ENCODE peak calls at places on chromosomes 4 and X, in eight cellular contexts. One of them, this sample, is unnamed.

GRCh38 chr4:53012738-53013137 is 150.6 kb downstream of the RASL11B start:
- DNase-seq in tibial artery: no peak
- DNase-seq in uterus: no peak
- DNase-seq in right lobe of liver: no peak
- DNase-seq in kidney: no peak
- DNase-seq in brain microvascular endothelial cell: no peak
- DNase-seq in CD8-positive, alpha-beta T cell: no peak
- DNase-seq in colonic mucosa: no peak
- DNase-seq in this sample: no peak

GRCh38 chrX:154036513-154036912 is 16.8 kb upstream of the IRAK1 start:
- DNase-seq in kidney: no peak
- DNase-seq in tibial artery: no peak
- DNase-seq in CD8-positive, alpha-beta T cell: no peak
- DNase-seq in brain microvascular endothelial cell: no peak
- DNase-seq in colonic mucosa: no peak
- DNase-seq in uterus: no peak
- DNase-seq in right lobe of liver: no peak
- DNase-seq in this sample: no peak

GRCh38 chrX:111886678-111887077 is 10.7 kb downstream of the TRPC5OS start:
- DNase-seq in colonic mucosa: no peak
- DNase-seq in uterus: no peak
- DNase-seq in right lobe of liver: no peak
- DNase-seq in kidney: no peak
- DNase-seq in brain microvascular endothelial cell: no peak
- DNase-seq in CD8-positive, alpha-beta T cell: no peak
- DNase-seq in tibial artery: no peak
- DNase-seq in this sample: no peak

GRCh38 chrX:38233891-38234807 is 13.5 kb upstream of the SRPX start:
- DNase-seq in right lobe of liver: no peak
- DNase-seq in CD8-positive, alpha-beta T cell: no peak
- DNase-seq in colonic mucosa: no peak
- DNase-seq in uterus: peak; percentile 34
- DNase-seq in kidney: no peak
- DNase-seq in brain microvascular endothelial cell: peak; percentile 44
- DNase-seq in tibial artery: peak; percentile 41
- DNase-seq in this sample: no peak

GRCh38 chr4:71126719-71127118 is 133.3 kb downstream of the DCK start:
- DNase-seq in kidney: no peak
- DNase-seq in right lobe of liver: no peak
- DNase-seq in CD8-positive, alpha-beta T cell: no peak
- DNase-seq in uterus: no peak
- DNase-seq in colonic mucosa: no peak
- DNase-seq in brain microvascular endothelial cell: peak; percentile 94
- DNase-seq in tibial artery: no peak
- DNase-seq in this sample: no peak

GRCh38 chr4:26372525-26373172 is 51.8 kb downstream of the RBPJ start:
- DNase-seq in colonic mucosa: peak; percentile 33
- DNase-seq in right lobe of liver: no peak
- DNase-seq in brain microvascular endothelial cell: peak; percentile 63
- DNase-seq in tibial artery: no peak
- DNase-seq in uterus: no peak
- DNase-seq in kidney: no peak
- DNase-seq in CD8-positive, alpha-beta T cell: peak; percentile 26
- DNase-seq in this sample: no peak

GRCh38 chr4:130524057-130524456 is 1428.1 kb downstream of the C4orf33 start:
- DNase-seq in tibial artery: no peak
- DNase-seq in brain microvascular endothelial cell: no peak
- DNase-seq in CD8-positive, alpha-beta T cell: no peak
- DNase-seq in uterus: no peak
- DNase-seq in colonic mucosa: no peak
- DNase-seq in right lobe of liver: no peak
- DNase-seq in kidney: no peak
- DNase-seq in this sample: no peak

GRCh38 chr4:1177274-1178141 is 5.1 kb upstream of the SPON2 start:
- DNase-seq in right lobe of liver: peak; percentile 81
- DNase-seq in kidney: peak; percentile 63
- DNase-seq in brain microvascular endothelial cell: no peak
- DNase-seq in tibial artery: no peak
- DNase-seq in CD8-positive, alpha-beta T cell: peak; percentile 34
- DNase-seq in uterus: peak; percentile 16
- DNase-seq in colonic mucosa: peak; percentile 54
- DNase-seq in this sample: no peak

GRCh38 chr4:7763788-7764187 is 175.9 kb downstream of the AFAP1 start:
- DNase-seq in kidney: no peak
- DNase-seq in uterus: no peak
- DNase-seq in brain microvascular endothelial cell: peak; percentile 82
- DNase-seq in CD8-positive, alpha-beta T cell: no peak
- DNase-seq in tibial artery: no peak
- DNase-seq in right lobe of liver: no peak
- DNase-seq in colonic mucosa: no peak
- DNase-seq in this sample: no peak

GRCh38 chr4:128347175-128347868 is 59.7 kb upstream of the PGRMC2 start:
- DNase-seq in kidney: no peak
- DNase-seq in tibial artery: no peak
- DNase-seq in CD8-positive, alpha-beta T cell: no peak
- DNase-seq in right lobe of liver: no peak
- DNase-seq in brain microvascular endothelial cell: no peak
- DNase-seq in uterus: no peak
- DNase-seq in colonic mucosa: no peak
- DNase-seq in this sample: no peak

GRCh38 chr4:184653650-184654049 is 4.1 kb downstream of the PRIMPOL start:
- DNase-seq in kidney: no peak
- DNase-seq in CD8-positive, alpha-beta T cell: no peak
- DNase-seq in right lobe of liver: no peak
- DNase-seq in brain microvascular endothelial cell: peak; percentile 64
- DNase-seq in tibial artery: no peak
- DNase-seq in uterus: no peak
- DNase-seq in colonic mucosa: no peak
- DNase-seq in this sample: no peak

GRCh38 chrX:57643698-57644097 is 36.4 kb downstream of the NLRP2B start:
- DNase-seq in brain microvascular endothelial cell: no peak
- DNase-seq in colonic mucosa: no peak
- DNase-seq in uterus: no peak
- DNase-seq in right lobe of liver: no peak
- DNase-seq in kidney: no peak
- DNase-seq in CD8-positive, alpha-beta T cell: no peak
- DNase-seq in tibial artery: no peak
- DNase-seq in this sample: no peak

GRCh38 chr4:110629780-110630500 is 7.1 kb upstream of the PITX2 start:
- DNase-seq in tibial artery: no peak
- DNase-seq in colonic mucosa: no peak
- DNase-seq in right lobe of liver: no peak
- DNase-seq in uterus: no peak
- DNase-seq in kidney: no peak
- DNase-seq in brain microvascular endothelial cell: no peak
- DNase-seq in CD8-positive, alpha-beta T cell: no peak
- DNase-seq in this sample: no peak

GRCh38 chrX:44952329-44953027 is 79.5 kb downstream of the KDM6A start:
- DNase-seq in brain microvascular endothelial cell: no peak
- DNase-seq in kidney: no peak
- DNase-seq in tibial artery: no peak
- DNase-seq in CD8-positive, alpha-beta T cell: no peak
- DNase-seq in colonic mucosa: no peak
- DNase-seq in uterus: no peak
- DNase-seq in right lobe of liver: no peak
- DNase-seq in this sample: no peak

GRCh38 chr4:88382621-88383020 is 4.0 kb downstream of the HERC6 start:
- DNase-seq in kidney: no peak
- DNase-seq in right lobe of liver: no peak
- DNase-seq in colonic mucosa: no peak
- DNase-seq in brain microvascular endothelial cell: no peak
- DNase-seq in CD8-positive, alpha-beta T cell: peak; percentile 47
- DNase-seq in tibial artery: no peak
- DNase-seq in uterus: no peak
- DNase-seq in this sample: no peak

GRCh38 chrX:51847463-51847862 is 46.0 kb upstream of the MAGED1 start:
- DNase-seq in colonic mucosa: no peak
- DNase-seq in CD8-positive, alpha-beta T cell: no peak
- DNase-seq in tibial artery: no peak
- DNase-seq in brain microvascular endothelial cell: no peak
- DNase-seq in uterus: no peak
- DNase-seq in kidney: no peak
- DNase-seq in right lobe of liver: no peak
- DNase-seq in this sample: no peak

GRCh38 chr4:40564004-40564403 is 65.7 kb downstream of the RBM47 start:
- DNase-seq in uterus: no peak
- DNase-seq in colonic mucosa: no peak
- DNase-seq in brain microvascular endothelial cell: no peak
- DNase-seq in tibial artery: peak; percentile 31
- DNase-seq in right lobe of liver: no peak
- DNase-seq in CD8-positive, alpha-beta T cell: no peak
- DNase-seq in kidney: no peak
- DNase-seq in this sample: no peak

GRCh38 chr4:150381671-150382427 is 200.1 kb upstream of the MAB21L2 start:
- DNase-seq in brain microvascular endothelial cell: peak; percentile 46
- DNase-seq in tibial artery: no peak
- DNase-seq in kidney: no peak
- DNase-seq in colonic mucosa: no peak
- DNase-seq in CD8-positive, alpha-beta T cell: no peak
- DNase-seq in right lobe of liver: no peak
- DNase-seq in uterus: no peak
- DNase-seq in this sample: no peak

GRCh38 chr4:150385606-150386005 is 196.3 kb upstream of the MAB21L2 start:
- DNase-seq in uterus: no peak
- DNase-seq in brain microvascular endothelial cell: peak; percentile 77
- DNase-seq in right lobe of liver: no peak
- DNase-seq in kidney: no peak
- DNase-seq in CD8-positive, alpha-beta T cell: no peak
- DNase-seq in tibial artery: peak; percentile 34
- DNase-seq in colonic mucosa: no peak
- DNase-seq in this sample: no peak

GRCh38 chr4:150379454-150379853 is 202.5 kb upstream of the MAB21L2 start:
- DNase-seq in CD8-positive, alpha-beta T cell: no peak
- DNase-seq in kidney: no peak
- DNase-seq in uterus: no peak
- DNase-seq in right lobe of liver: no peak
- DNase-seq in brain microvascular endothelial cell: peak; percentile 48
- DNase-seq in colonic mucosa: no peak
- DNase-seq in tibial artery: no peak
- DNase-seq in this sample: no peak

GRCh38 chr4:150384249-150384648 is 197.7 kb upstream of the MAB21L2 start:
- DNase-seq in colonic mucosa: no peak
- DNase-seq in kidney: no peak
- DNase-seq in CD8-positive, alpha-beta T cell: no peak
- DNase-seq in brain microvascular endothelial cell: no peak
- DNase-seq in uterus: no peak
- DNase-seq in tibial artery: no peak
- DNase-seq in right lobe of liver: no peak
- DNase-seq in this sample: no peak

DNA sequence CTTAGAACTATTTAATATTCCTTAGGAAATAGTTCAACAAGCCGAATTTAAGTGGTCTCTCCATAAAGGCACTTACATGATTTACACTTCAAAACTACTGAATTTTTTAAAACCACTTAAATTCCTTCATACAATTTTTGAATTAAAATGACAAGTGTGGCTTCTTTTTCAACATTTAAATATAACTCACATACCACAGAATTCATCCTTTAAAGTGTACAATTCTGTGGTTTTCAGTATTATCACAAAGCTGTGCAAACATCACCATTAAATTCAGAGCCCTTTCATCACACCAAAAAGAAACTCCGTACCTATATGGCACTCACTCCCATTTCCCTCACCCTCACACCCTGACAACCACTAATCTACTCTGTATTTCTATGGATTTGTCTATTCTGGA is 200.9 kb upstream of the MAB21L2 start:
- DNase-seq in uterus: no peak
- DNase-seq in colonic mucosa: no peak
- DNase-seq in right lobe of liver: no peak
- DNase-seq in CD8-positive, alpha-beta T cell: no peak
- DNase-seq in kidney: no peak
- DNase-seq in tibial artery: no peak
- DNase-seq in brain microvascular endothelial cell: no peak
- DNase-seq in this sample: no peak
- TF ChIP-seq CTCF in uterus: no peak
- TF ChIP-seq CTCF in colonic mucosa: no peak
- TF ChIP-seq CTCF in right lobe of liver: no peak
- TF ChIP-seq CTCF in CD8-positive, alpha-beta T cell: no peak
- TF ChIP-seq CTCF in kidney: no peak
- TF ChIP-seq CTCF in tibial artery: no peak
- TF ChIP-seq CTCF in brain microvascular endothelial cell: no peak
- TF ChIP-seq CTCF in this sample: no peak

DNA sequence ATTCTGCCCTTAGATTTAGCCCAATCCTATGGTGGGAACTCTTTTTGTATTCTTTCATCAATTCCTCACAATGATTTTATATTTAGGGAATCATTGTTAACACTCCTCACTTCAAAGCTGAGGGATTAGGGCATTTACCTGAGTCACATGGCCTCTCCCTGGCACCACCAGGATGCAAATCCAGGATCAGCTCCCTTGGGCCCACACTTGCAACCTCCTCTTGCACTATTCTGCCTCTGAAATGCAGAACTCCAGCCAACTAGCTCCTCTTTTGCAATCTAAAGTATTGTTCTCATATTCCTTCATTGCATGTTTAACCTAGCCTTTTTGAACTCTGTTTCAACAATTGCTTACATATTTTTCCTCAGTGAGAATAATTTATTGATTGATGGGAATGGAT is 3.2 kb upstream of the RELL1 start:
- DNase-seq in tibial artery: no peak
- DNase-seq in colonic mucosa: no peak
- DNase-seq in right lobe of liver: no peak
- DNase-seq in CD8-positive, alpha-beta T cell: no peak
- DNase-seq in uterus: no peak
- DNase-seq in kidney: no peak
- DNase-seq in brain microvascular endothelial cell: no peak
- DNase-seq in this sample: no peak
- H3K27ac ChIP-seq in tibial artery: no peak overlapping the region
- H3K27ac ChIP-seq in colonic mucosa: no peak overlapping the region
- H3K27ac ChIP-seq in right lobe of liver: no peak overlapping the region
- H3K27ac ChIP-seq in CD8-positive, alpha-beta T cell: no peak overlapping the region
- H3K27ac ChIP-seq in uterus: no peak overlapping the region
- H3K27ac ChIP-seq in kidney: peak overlapping the region; percentile 36
- H3K27ac ChIP-seq in brain microvascular endothelial cell: no peak overlapping the region
- H3K27ac ChIP-seq in this sample: no peak overlapping the region

GRCh38 chr4:123405212-123405856 is 8.7 kb downstream of the SPRY1 start:
- DNase-seq in tibial artery: no peak
- DNase-seq in brain microvascular endothelial cell: no peak
- DNase-seq in uterus: no peak
- DNase-seq in kidney: no peak
- DNase-seq in right lobe of liver: no peak
- DNase-seq in CD8-positive, alpha-beta T cell: no peak
- DNase-seq in colonic mucosa: no peak
- DNase-seq in this sample: no peak
- H3K4me3 ChIP-seq in tibial artery: no peak overlapping the region
- H3K4me3 ChIP-seq in brain microvascular endothelial cell: no peak overlapping the region
- H3K4me3 ChIP-seq in uterus: no peak overlapping the region
- H3K4me3 ChIP-seq in kidney: no peak overlapping the region
- H3K4me3 ChIP-seq in right lobe of liver: no peak overlapping the region
- H3K4me3 ChIP-seq in CD8-positive, alpha-beta T cell: no peak overlapping the region
- H3K4me3 ChIP-seq in colonic mucosa: no peak overlapping the region
- H3K4me3 ChIP-seq in this sample: no peak overlapping the region

DNA sequence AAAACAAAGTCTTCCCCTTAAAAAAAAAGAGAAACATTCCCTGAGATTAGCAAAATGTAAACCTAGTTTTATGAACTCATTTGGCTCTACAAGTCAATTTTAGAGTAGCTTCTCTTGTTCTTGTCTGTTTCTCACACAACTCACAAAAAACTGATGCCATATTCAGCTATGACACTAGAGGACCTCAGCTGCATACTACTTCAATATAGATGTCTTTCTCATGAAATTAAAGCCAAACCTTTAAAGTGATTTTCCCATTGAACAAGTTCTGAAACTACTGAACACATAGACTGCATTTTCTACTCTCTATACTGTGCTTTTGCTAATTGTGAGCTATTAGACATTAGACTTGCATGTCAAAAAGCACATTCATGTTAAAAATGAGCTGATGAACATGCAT is 49.8 kb downstream of the TBCK start:
- DNase-seq in kidney: no peak
- DNase-seq in brain microvascular endothelial cell: peak; percentile 59
- DNase-seq in CD8-positive, alpha-beta T cell: no peak
- DNase-seq in tibial artery: no peak
- DNase-seq in colonic mucosa: no peak
- DNase-seq in right lobe of liver: no peak
- DNase-seq in uterus: no peak
- DNase-seq in this sample: no peak
- TF ChIP-seq CTCF in kidney: peak; percentile 57
- TF ChIP-seq CTCF in brain microvascular endothelial cell: peak; percentile 66
- TF ChIP-seq CTCF in CD8-positive, alpha-beta T cell: no peak
- TF ChIP-seq CTCF in tibial artery: peak; percentile 63
- TF ChIP-seq CTCF in colonic mucosa: peak; percentile 12
- TF ChIP-seq CTCF in right lobe of liver: peak; percentile 61
- TF ChIP-seq CTCF in uterus: peak; percentile 15
- TF ChIP-seq CTCF in this sample: no peak

This sample was measured in vagina.